ENCODE peak calls at places on chromosome 11, in seven cellular contexts. U is fibroblast of mammary gland, A is tibial artery, B is astrocyte of the cerebellum, J is kidney, G is AG04450, X is epithelial cell of esophagus. E is an unnamed sample.

GRCh38 chr11:1393038-1393710 is 3.4 kb downstream of the BRSK2 start:
- DNase-seq in U (no peak), J (peak), G (no peak), A (no peak), B (no peak), X (no peak), E (no peak)

GRCh38 chr11:76379811-76380160 is 1.1 kb downstream of the THAP12 start:
- DNase-seq in G (no peak), A (no peak), U (no peak), X (no peak), B (no peak), J (no peak), E (no peak)

GRCh38 chr11:76878014-76878413 is 17.3 kb downstream of the ACER3 start:
- DNase-seq in J (no peak), B (no peak), U (no peak), G (no peak), X (no peak), A (no peak), E (no peak)

GRCh38 chr11:93585758-93586157 is 42.6 kb upstream of the SMCO4 start:
- DNase-seq in U (peak), J (no peak), X (peak), G (peak), A (no peak), B (peak), E (peak)

GRCh38 chr11:76762867-76763572 is 20.1 kb upstream of the TSKU start:
- DNase-seq in J (no peak), A (no peak), X (peak), U (no peak), B (no peak), G (no peak), E (no peak)

GRCh38 chr11:416757-417621 is 2.2 kb upstream of the SIGIRR start:
- DNase-seq in X (peak), A (no peak), G (no peak), J (peak), U (no peak), B (no peak), E (no peak)

GRCh38 chr11:121487191-121487590 is 34.4 kb upstream of the SORL1-AS1 start:
- DNase-seq in X (no peak), A (no peak), B (no peak), G (no peak), J (no peak), U (no peak), E (no peak)

GRCh38 chr11:36361901-36362391 is 65.9 kb downstream of the PRR5L start:
- DNase-seq in U (peak), J (peak), B (peak), G (peak), X (peak), A (peak), E (peak)

GRCh38 chr11:73223998-73224730 is 6.1 kb downstream of the P2RY2 start:
- DNase-seq in U (no peak), A (no peak), X (no peak), G (no peak), B (no peak), J (peak), E (no peak)

GRCh38 chr11:2376751-2377451 is at the start of gene CD81:
- DNase-seq in G (no peak), U (peak), J (peak), X (peak), A (no peak), B (no peak), E (no peak)

GRCh38 chr11:117831661-117832415 is 7.3 kb upstream of the FXYD2 start:
- DNase-seq in X (no peak), A (peak), U (no peak), B (no peak), G (no peak), J (peak), E (no peak)

GRCh38 chr11:114367244-114367957 is 32.9 kb downstream of the C11orf71 start:
- DNase-seq in U (no peak), B (no peak), J (no peak), A (no peak), X (no peak), G (no peak), E (no peak)

GRCh38 chr11:126930100-126930841 is 70.3 kb downstream of the KIRREL3 start:
- DNase-seq in A (no peak), B (no peak), U (no peak), G (no peak), J (no peak), X (no peak), E (no peak)

GRCh38 chr11:126357969-126358762 is 2.7 kb downstream of the ST3GAL4 start:
- DNase-seq in X (no peak), B (no peak), A (no peak), G (no peak), J (no peak), U (no peak), E (no peak)

GRCh38 chr11:67644042-67644441 is 4.5 kb upstream of the TBX10 start:
- DNase-seq in A (no peak), J (no peak), U (peak), G (no peak), B (no peak), X (peak), E (no peak)

GRCh38 chr11:76776472-76776871 is 6.7 kb upstream of the TSKU start:
- DNase-seq in A (no peak), G (no peak), J (no peak), U (no peak), B (no peak), X (no peak), E (no peak)

DNA sequence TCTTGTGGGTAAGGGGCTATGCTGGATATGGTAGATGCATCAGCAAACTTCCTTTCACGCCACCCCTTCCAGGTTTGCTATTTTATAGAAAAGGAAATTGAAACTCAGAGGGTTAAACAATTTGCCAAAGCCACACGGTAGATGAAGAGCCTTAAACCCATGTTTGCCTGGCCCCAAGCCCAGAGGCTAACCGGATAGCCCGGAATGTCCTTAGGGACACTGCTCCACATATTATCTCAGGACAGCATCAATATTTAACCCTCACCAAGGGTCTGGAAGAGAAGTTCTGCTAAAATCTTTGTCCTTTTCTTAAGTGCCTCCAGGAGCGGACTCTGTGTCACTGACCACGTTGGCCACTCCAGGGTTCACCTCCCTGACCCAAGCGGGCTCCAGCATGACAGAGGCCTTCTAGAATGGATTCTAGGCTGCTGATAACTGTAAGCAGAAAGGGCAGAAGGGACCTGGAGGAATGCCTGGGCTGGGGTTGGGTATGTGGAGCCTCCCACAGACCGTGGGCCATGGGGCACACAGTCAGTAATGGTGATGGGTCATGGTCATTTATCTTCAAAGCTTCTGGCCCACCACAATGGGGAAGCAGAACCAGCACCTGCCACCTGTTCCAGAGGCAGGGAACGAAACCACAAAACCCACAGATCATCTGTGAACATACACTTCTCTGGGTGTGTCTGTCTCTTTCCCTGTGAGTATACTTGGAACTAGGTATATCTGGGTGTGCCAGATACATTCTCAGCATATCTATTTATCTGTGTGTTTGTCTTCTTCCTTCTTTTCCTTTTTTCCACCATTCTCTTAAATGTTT is 5.4 kb upstream of the TMEM86A start:
- DNase-seq in B (no peak), U (no peak), A (no peak), J (no peak), G (no peak), X (no peak), E (no peak)
- H3K4me3 ChIP-seq in B (no peak), U (no peak), A (no peak), J (no peak), G (no peak), X (no peak), E (no peak)

DNA sequence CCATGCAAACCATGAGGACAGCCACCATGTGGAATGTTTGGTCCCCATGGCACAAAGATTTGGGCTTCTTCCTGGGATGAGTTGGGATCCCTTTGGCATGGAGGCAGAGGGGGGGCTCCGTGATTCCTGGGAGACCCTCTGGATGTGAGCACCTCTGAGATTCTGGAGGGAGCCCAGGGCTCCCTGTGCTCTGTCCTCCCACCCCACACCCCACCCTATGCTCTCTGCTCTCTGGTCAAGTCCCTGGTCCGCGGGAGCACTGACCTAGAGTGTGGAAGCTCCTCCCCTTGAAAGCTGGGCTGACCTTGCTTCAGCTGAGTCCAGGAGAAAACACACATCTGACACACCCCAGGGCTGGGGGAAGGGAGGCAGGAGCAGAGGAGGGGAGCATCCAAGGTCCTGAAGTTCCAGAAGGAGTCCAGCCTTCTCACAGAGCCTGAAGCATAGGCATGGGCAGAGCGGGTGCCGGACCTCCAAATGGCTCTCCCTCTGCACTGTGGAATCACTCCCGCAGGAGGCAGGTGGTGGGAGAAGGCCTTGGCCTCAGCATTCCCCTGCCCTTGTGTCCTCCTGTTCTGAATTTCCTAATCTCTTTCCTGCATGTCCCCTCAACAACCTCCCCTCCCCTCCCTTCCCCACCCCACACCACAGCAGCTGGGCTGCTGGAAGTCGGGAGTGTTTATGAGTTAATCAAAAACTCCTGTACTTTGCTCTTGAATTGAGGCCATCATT is 25.7 kb upstream of the OAF start:
- DNase-seq in U (peak), J (peak), A (peak), B (no peak), X (no peak), G (no peak), E (peak)
- TF ChIP-seq CTCF in U (no peak), J (no peak), A (no peak), B (no peak), X (no peak), G (no peak), E (no peak)

GRCh38 chr11:65131417-65131776 is 2.9 kb downstream of the SYVN1 start:
- DNase-seq in A (no peak), B (no peak), U (no peak), J (no peak), X (no peak), G (no peak), E (no peak)

GRCh38 chr11:65133724-65134123 is 595 bp downstream of the SYVN1 start:
- DNase-seq in A (peak), U (peak), X (no peak), G (no peak), J (peak), B (no peak), E (peak)

GRCh38 chr11:65131895-65132237 is 2.5 kb downstream of the SYVN1 start:
- DNase-seq in J (no peak), A (no peak), G (no peak), B (no peak), X (no peak), U (no peak), E (no peak)

GRCh38 chr11:65132988-65133700 is 1.2 kb downstream of the SYVN1 start:
- DNase-seq in U (no peak), B (no peak), A (no peak), X (peak), J (peak), G (no peak), E (no peak)

DNA sequence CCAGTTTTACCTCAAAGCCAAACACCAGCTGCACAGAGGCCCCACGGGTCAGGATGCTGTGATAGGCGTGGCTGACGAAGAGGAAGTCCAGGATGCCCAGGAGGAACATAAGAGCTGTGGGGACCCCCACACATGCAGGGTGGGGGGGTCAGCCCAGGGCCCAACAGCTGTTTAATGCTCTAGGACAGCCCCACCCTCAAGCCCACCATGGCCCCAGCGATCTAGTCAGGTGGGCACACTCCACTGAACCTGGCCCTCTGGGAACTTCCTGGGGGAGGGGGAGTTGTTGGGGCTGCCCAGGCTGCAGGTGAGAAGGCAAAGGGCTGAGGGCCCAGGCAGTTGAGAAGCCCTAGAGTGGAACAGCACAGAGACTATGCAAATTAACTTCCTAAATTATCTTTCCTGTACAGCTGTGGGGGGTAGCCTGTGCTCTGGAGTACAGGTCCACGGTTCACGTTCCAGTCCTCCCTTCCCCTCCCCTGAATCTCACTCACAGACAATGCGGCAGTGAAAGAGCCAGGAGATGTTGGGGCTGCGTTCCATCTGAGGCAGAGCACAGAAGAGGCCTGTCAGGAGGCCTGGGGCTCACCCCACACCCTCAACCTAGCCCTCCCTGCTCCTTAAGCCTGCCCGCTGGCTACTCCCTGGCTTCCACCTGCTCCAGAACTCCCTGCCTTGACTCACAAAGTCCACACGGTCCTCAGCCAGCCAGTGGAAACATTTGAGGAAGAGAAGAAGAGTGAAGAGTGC is 1.9 kb downstream of the SYVN1 start:
- DNase-seq in X (no peak), U (no peak), J (peak), G (no peak), B (no peak), A (no peak), E (no peak)
- H3K4me3 ChIP-seq in X (no peak), U (no peak), J (no peak), G (peak), B (peak), A (peak), E (peak)

GRCh38 chr11:95739108-95739507 is 50.5 kb downstream of the FAM76B start:
- DNase-seq in J (no peak), G (no peak), A (no peak), X (no peak), U (no peak), B (no peak), E (no peak)
- TF ChIP-seq CTCF in J (no peak), G (peak), A (no peak), X (no peak), U (peak), B (no peak), E (peak)

GRCh38 chr11:9386901-9387300 is 2.4 kb downstream of the IPO7 start:
- DNase-seq in U (no peak), X (no peak), B (no peak), G (no peak), A (no peak), J (no peak), E (no peak)
- H3K4me3 ChIP-seq in U (no peak), X (peak), B (no peak), G (no peak), A (no peak), J (no peak), E (no peak)

GRCh38 chr11:19912206-19913118 is 199.8 kb downstream of the NAV2 start:
- DNase-seq in J (no peak), U (no peak), X (no peak), B (no peak), G (no peak), A (no peak), E (no peak)
- TF ChIP-seq CTCF in J (no peak), U (no peak), X (no peak), B (no peak), G (no peak), A (no peak), E (no peak)

GRCh38 chr11:13008625-13009475 is at the start of gene RASSF10:
- DNase-seq in X (peak), B (peak), G (no peak), A (no peak), J (peak), U (no peak), E (no peak)

GRCh38 chr11:13009921-13010736 is 1.0 kb downstream of the RASSF10 start:
- DNase-seq in U (peak), G (no peak), B (no peak), J (peak), X (peak), A (no peak), E (no peak)

GRCh38 chr11:13007182-13007581 is 1.9 kb upstream of the RASSF10 start:
- DNase-seq in X (no peak), U (no peak), B (no peak), A (no peak), G (no peak), J (no peak), E (no peak)

GRCh38 chr11:13009476-13009920 is 382 bp downstream of the RASSF10 start:
- DNase-seq in X (peak), A (no peak), J (peak), U (no peak), B (no peak), G (no peak), E (no peak)

DNA sequence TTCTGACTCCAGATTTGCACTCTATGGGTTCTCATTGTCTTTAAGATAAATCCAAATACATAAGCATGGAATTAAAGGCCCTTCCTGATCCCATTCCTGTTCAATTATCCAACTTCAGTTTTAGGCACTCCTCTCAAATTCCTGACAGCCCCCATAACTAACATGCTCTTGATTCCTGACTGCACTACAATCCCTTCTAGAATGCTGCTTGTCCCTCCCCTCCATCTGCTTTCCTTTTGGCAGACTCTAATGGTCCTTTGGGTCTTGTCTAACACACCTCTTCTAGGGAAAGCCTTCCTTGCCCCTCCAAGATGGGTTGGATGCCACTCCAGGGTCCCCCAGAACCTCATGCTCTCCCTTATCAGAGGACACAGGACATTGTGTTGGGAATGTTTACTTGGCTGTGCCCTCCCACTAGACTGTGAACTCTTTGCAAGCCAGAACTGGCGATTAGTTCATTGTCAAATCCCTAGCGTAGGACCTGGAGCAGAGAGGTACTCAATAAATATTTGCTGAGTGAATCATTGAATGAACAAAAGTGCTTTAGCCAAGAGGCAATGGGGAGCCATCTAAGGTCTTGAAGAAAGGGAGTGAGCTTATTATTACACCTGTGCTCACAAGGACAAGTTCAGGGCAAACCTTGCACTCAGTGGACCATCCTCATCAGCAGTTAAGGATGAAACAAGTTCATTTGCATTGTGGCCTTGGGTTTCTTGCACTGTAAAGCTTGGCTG is 1.2 kb upstream of the RASSF10 start:
- DNase-seq in A (no peak), U (no peak), B (no peak), G (no peak), X (peak), J (no peak), E (no peak)
- H3K4me3 ChIP-seq in A (no peak), U (no peak), B (no peak), G (no peak), X (peak), J (peak), E (no peak)

GRCh38 chr11:61482513-61482912 is 26.0 kb upstream of the LRRC10B start:
- DNase-seq in A (no peak), G (no peak), B (no peak), X (no peak), J (no peak), U (no peak), E (no peak)
- TF ChIP-seq CTCF in A (no peak), G (peak), B (peak), X (peak), J (peak), U (peak), E (peak)

GRCh38 chr11:66144000-66144678 is 74.1 kb downstream of the PACS1 start:
- DNase-seq in A (no peak), B (no peak), J (no peak), G (no peak), U (no peak), X (no peak), E (no peak)
- H3K4me3 ChIP-seq in A (no peak), B (no peak), J (no peak), G (no peak), U (no peak), X (no peak), E (no peak)

E was measured in fibroblast of the aortic adventitia.